ENCODE peak calls at places on chromosomes 5 and 9, in six cellular contexts. One of them, this sample, is unnamed.
A peak's percentile ranks its signal among the peaks of the same experiment; 100 is the strongest.

GRCh38 chr9:132074736-132075135 is 4.9 kb downstream of the MED27 start:
- DNase-seq in left kidney: no peak
- DNase-seq in BE2C: no peak
- DNase-seq in AG10803: peak; percentile 47
- DNase-seq in GM13976: no peak
- DNase-seq in transverse colon: no peak
- DNase-seq in this sample: no peak

GRCh38 chr5:120327180-120327579 is 136.9 kb upstream of the PRR16 start:
- DNase-seq in left kidney: no peak
- DNase-seq in BE2C: no peak
- DNase-seq in AG10803: no peak
- DNase-seq in GM13976: no peak
- DNase-seq in transverse colon: no peak
- DNase-seq in this sample: no peak

GRCh38 chr9:42388146-42388690 is 204.8 kb downstream of the SPATA31A6 start:
- DNase-seq in AG10803: no peak
- DNase-seq in GM13976: peak; percentile 38
- DNase-seq in BE2C: no peak
- DNase-seq in transverse colon: no peak
- DNase-seq in left kidney: no peak
- DNase-seq in this sample: no peak

GRCh38 chr5:127101533-127101932 is 28.2 kb upstream of the C5orf63 start:
- DNase-seq in left kidney: no peak
- DNase-seq in AG10803: no peak
- DNase-seq in transverse colon: no peak
- DNase-seq in GM13976: no peak
- DNase-seq in BE2C: no peak
- DNase-seq in this sample: no peak

GRCh38 chr9:27548055-27548741 is 18.6 kb upstream of the MOB3B start:
- DNase-seq in AG10803: peak; percentile 49
- DNase-seq in GM13976: no peak
- DNase-seq in left kidney: peak; percentile 74
- DNase-seq in BE2C: no peak
- DNase-seq in transverse colon: no peak
- DNase-seq in this sample: peak; percentile 59

GRCh38 chr5:139579-140442 is 47.8 kb downstream of the PLEKHG4B start:
- DNase-seq in transverse colon: no peak
- DNase-seq in GM13976: peak; percentile 38
- DNase-seq in AG10803: no peak
- DNase-seq in left kidney: no peak
- DNase-seq in BE2C: no peak
- DNase-seq in this sample: no peak

GRCh38 chr5:2699231-2699630 is 52.2 kb downstream of the IRX2 start:
- DNase-seq in BE2C: no peak
- DNase-seq in GM13976: no peak
- DNase-seq in AG10803: no peak
- DNase-seq in left kidney: no peak
- DNase-seq in transverse colon: no peak
- DNase-seq in this sample: no peak

GRCh38 chr9:14768561-14769234 is 46.2 kb upstream of the CER1 start:
- DNase-seq in AG10803: peak; percentile 60
- DNase-seq in GM13976: peak; percentile 22
- DNase-seq in BE2C: peak; percentile 49
- DNase-seq in transverse colon: no peak
- DNase-seq in left kidney: peak; percentile 87
- DNase-seq in this sample: peak; percentile 61

GRCh38 chr9:106286249-106286648 is 576.7 kb upstream of the ZNF462 start:
- DNase-seq in BE2C: peak; percentile 45
- DNase-seq in left kidney: peak; percentile 72
- DNase-seq in AG10803: peak; percentile 25
- DNase-seq in transverse colon: no peak
- DNase-seq in GM13976: no peak
- DNase-seq in this sample: peak; percentile 37

GRCh38 chr9:129968690-129969485 is 74.1 kb downstream of the FNBP1 start:
- DNase-seq in transverse colon: no peak
- DNase-seq in left kidney: no peak
- DNase-seq in AG10803: peak; percentile 94
- DNase-seq in BE2C: no peak
- DNase-seq in GM13976: no peak
- DNase-seq in this sample: peak; percentile 87

GRCh38 chr5:131193106-131193505 is 22.4 kb downstream of the LYRM7 start:
- DNase-seq in transverse colon: no peak
- DNase-seq in GM13976: no peak
- DNase-seq in left kidney: no peak
- DNase-seq in AG10803: no peak
- DNase-seq in BE2C: no peak
- DNase-seq in this sample: no peak

GRCh38 chr5:116377276-116378006 is 197.2 kb downstream of the SEMA6A start:
- DNase-seq in left kidney: peak; percentile 23
- DNase-seq in GM13976: no peak
- DNase-seq in AG10803: no peak
- DNase-seq in BE2C: no peak
- DNase-seq in transverse colon: no peak
- DNase-seq in this sample: no peak

GRCh38 chr5:137086289-137086838 is 412.8 kb downstream of the SPOCK1 start:
- DNase-seq in left kidney: no peak
- DNase-seq in BE2C: no peak
- DNase-seq in GM13976: no peak
- DNase-seq in transverse colon: no peak
- DNase-seq in AG10803: no peak
- DNase-seq in this sample: no peak

GRCh38 chr5:8478308-8478707 is 609.4 kb downstream of the MTRR start:
- DNase-seq in BE2C: no peak
- DNase-seq in transverse colon: no peak
- DNase-seq in left kidney: no peak
- DNase-seq in AG10803: no peak
- DNase-seq in GM13976: no peak
- DNase-seq in this sample: no peak

GRCh38 chr9:131776473-131776872 is 36.6 kb upstream of the RAPGEF1 start:
- DNase-seq in transverse colon: no peak
- DNase-seq in left kidney: peak; percentile 91
- DNase-seq in AG10803: peak; percentile 15
- DNase-seq in GM13976: peak; percentile 64
- DNase-seq in BE2C: no peak
- DNase-seq in this sample: peak; percentile 50

GRCh38 chr5:14644623-14645237 is 19.8 kb upstream of the OTULIN start:
- DNase-seq in transverse colon: no peak
- DNase-seq in left kidney: no peak
- DNase-seq in GM13976: no peak
- DNase-seq in AG10803: no peak
- DNase-seq in BE2C: no peak
- DNase-seq in this sample: no peak

GRCh38 chr5:109479260-109479860 is 69.6 kb upstream of the PJA2 start:
- DNase-seq in transverse colon: no peak
- DNase-seq in AG10803: peak; percentile 32
- DNase-seq in left kidney: no peak
- DNase-seq in BE2C: no peak
- DNase-seq in GM13976: peak; percentile 16
- DNase-seq in this sample: peak; percentile 23

GRCh38 chr9:136942112-136942880 is 2.2 kb downstream of the FBXW5 start:
- DNase-seq in GM13976: no peak
- DNase-seq in BE2C: peak; percentile 20
- DNase-seq in left kidney: no peak
- DNase-seq in transverse colon: no peak
- DNase-seq in AG10803: no peak
- DNase-seq in this sample: no peak

GRCh38 chr9:106717686-106718085 is 145.3 kb upstream of the ZNF462 start:
- DNase-seq in left kidney: no peak
- DNase-seq in AG10803: peak; percentile 78
- DNase-seq in GM13976: no peak
- DNase-seq in transverse colon: no peak
- DNase-seq in BE2C: no peak
- DNase-seq in this sample: peak; percentile 67

GRCh38 chr9:134185536-134186011 is 21.2 kb upstream of the RNU6ATAC start:
- DNase-seq in left kidney: peak; percentile 62
- DNase-seq in AG10803: peak; percentile 17
- DNase-seq in transverse colon: no peak
- DNase-seq in BE2C: peak; percentile 8
- DNase-seq in GM13976: no peak
- DNase-seq in this sample: no peak

GRCh38 chr5:74056789-74057164 is 430.8 kb downstream of the ARHGEF28 start:
- DNase-seq in left kidney: no peak
- DNase-seq in GM13976: no peak
- DNase-seq in AG10803: peak; percentile 40
- DNase-seq in BE2C: no peak
- DNase-seq in transverse colon: peak; percentile 36
- DNase-seq in this sample: peak; percentile 52

GRCh38 chr5:169121631-169122420 is 179.1 kb downstream of the SLIT3 start:
- DNase-seq in AG10803: peak; percentile 96
- DNase-seq in left kidney: no peak
- DNase-seq in GM13976: no peak
- DNase-seq in transverse colon: no peak
- DNase-seq in BE2C: no peak
- DNase-seq in this sample: no peak

GRCh38 chr5:150560401-150561191 is 52.7 kb downstream of the NDST1 start:
- DNase-seq in GM13976: peak; percentile 84
- DNase-seq in BE2C: peak; percentile 91
- DNase-seq in AG10803: peak; percentile 76
- DNase-seq in left kidney: peak; percentile 94
- DNase-seq in transverse colon: peak; percentile 93
- DNase-seq in this sample: peak; percentile 97

GRCh38 chr5:103262422-103262871 is 3.9 kb downstream of the MACIR start:
- DNase-seq in GM13976: no peak
- DNase-seq in BE2C: no peak
- DNase-seq in left kidney: no peak
- DNase-seq in AG10803: peak; percentile 66
- DNase-seq in transverse colon: no peak
- DNase-seq in this sample: no peak

GRCh38 chr5:177103523-177104253 is 17.0 kb downstream of the FGFR4 start:
- DNase-seq in AG10803: no peak
- DNase-seq in BE2C: no peak
- DNase-seq in GM13976: no peak
- DNase-seq in transverse colon: no peak
- DNase-seq in left kidney: no peak
- DNase-seq in this sample: no peak

GRCh38 chr5:74433255-74434123 is 207.0 kb downstream of the ENC1 start:
- DNase-seq in transverse colon: no peak
- DNase-seq in left kidney: peak; percentile 55
- DNase-seq in AG10803: peak; percentile 25
- DNase-seq in BE2C: no peak
- DNase-seq in GM13976: peak; percentile 13
- DNase-seq in this sample: no peak

GRCh38 chr5:170597109-170597741 is 93.4 kb downstream of the KCNIP1 start:
- DNase-seq in AG10803: peak; percentile 82
- DNase-seq in transverse colon: peak; percentile 11
- DNase-seq in left kidney: peak; percentile 84
- DNase-seq in GM13976: no peak
- DNase-seq in BE2C: peak; percentile 66
- DNase-seq in this sample: peak; percentile 72

This sample was measured in MCF 10A.